ENCODE peak calls at places on chromosomes 3 and 15, in four cellular contexts. P, B, J and T are unnamed samples.

GRCh38 chr3:16150285-16150684 is 24.2 kb upstream of the GALNT15 start:
- DNase-seq in P (no peak), B (no peak), J (no peak), T (no peak)

GRCh38 chr15:67715166-67715565 is 110.1 kb upstream of the SKOR1 start:
- DNase-seq in P (no peak), B (no peak), J (no peak), T (no peak)

GRCh38 chr3:111669926-111670630 is 74.9 kb upstream of the ZBED2 start:
- DNase-seq in P (no peak), B (no peak), J (no peak), T (peak; percentile 51)

GRCh38 chr3:58874248-58874741 is 175.5 kb downstream of the CFAP20DC start:
- DNase-seq in P (no peak), B (no peak), J (no peak), T (no peak)

GRCh38 chr3:151301787-151302186 is 14.8 kb downstream of the GPR87 start:
- DNase-seq in P (no peak), B (no peak), J (no peak), T (peak; percentile 78)

GRCh38 chr3:98561727-98562521 is 30.1 kb downstream of the GPR15 start:
- DNase-seq in P (no peak), B (no peak), J (no peak), T (peak; percentile 49)

GRCh38 chr15:49060710-49061483 is 14.7 kb upstream of the SECISBP2L start:
- DNase-seq in P (no peak), B (no peak), J (no peak), T (peak; percentile 69)

GRCh38 chr15:93239993-93240392 is 151.0 kb upstream of the RGMA start:
- DNase-seq in P (no peak), B (no peak), J (no peak), T (no peak)

GRCh38 chr3:40652072-40652471 is 127.3 kb downstream of the ZNF621 start:
- DNase-seq in P (no peak), B (no peak), J (no peak), T (no peak)

GRCh38 chr15:63250312-63250965 is 27.0 kb upstream of the APH1B start:
- DNase-seq in P (no peak), B (no peak), J (no peak), T (peak; percentile 93)

GRCh38 chr3:134312072-134312872 is 61.6 kb upstream of the RYK start:
- DNase-seq in P (peak; percentile 8), B (no peak), J (peak; percentile 74), T (peak; percentile 52)

GRCh38 chr15:58724471-58724870 is 25.0 kb downstream of the ADAM10 start:
- DNase-seq in P (no peak), B (no peak), J (no peak), T (peak; percentile 81)

GRCh38 chr3:108190346-108190745 is 31.9 kb downstream of the IFT57 start:
- DNase-seq in P (no peak), B (no peak), J (no peak), T (no peak)

GRCh38 chr3:63559884-63560283 is 92.6 kb upstream of the SNTN start:
- DNase-seq in P (no peak), B (no peak), J (no peak), T (no peak)

GRCh38 chr3:56076746-56077145 is 391.5 kb downstream of the ERC2 start:
- DNase-seq in P (no peak), B (no peak), J (no peak), T (no peak)

GRCh38 chr3:179760944-179761343 is 108.1 kb downstream of the USP13 start:
- DNase-seq in P (no peak), B (no peak), J (no peak), T (peak; percentile 93)

GRCh38 chr3:167705840-167706239 is 28.9 kb downstream of the PDCD10 start:
- DNase-seq in P (no peak), B (no peak), J (no peak), T (peak; percentile 80)

GRCh38 chr15:70528270-70528706 is 235.1 kb downstream of the UACA start:
- DNase-seq in P (peak; percentile 43), B (no peak), J (no peak), T (peak; percentile 79)

GRCh38 chr3:24088782-24089181 is 143.7 kb downstream of the NR1D2 start:
- DNase-seq in P (no peak), B (no peak), J (no peak), T (peak; percentile 76)

GRCh38 chr15:45205192-45205591 is 17.4 kb upstream of the SHF start:
- DNase-seq in P (peak; percentile 51), B (no peak), J (no peak), T (peak; percentile 79)

GRCh38 chr3:18761530-18761929 is 336.4 kb upstream of the SATB1 start:
- DNase-seq in P (no peak), B (no peak), J (no peak), T (no peak)

GRCh38 chr3:62604301-62604700 is 231.0 kb upstream of the FEZF2 start:
- DNase-seq in P (no peak), B (no peak), J (no peak), T (peak; percentile 88)

GRCh38 chr3:128996741-128997140 is 2.9 kb upstream of the CFAP92 start:
- DNase-seq in P (no peak), B (no peak), J (no peak), T (no peak)

GRCh38 chr3:46417841-46418611 is 11.0 kb downstream of the CCRL2 start:
- DNase-seq in P (no peak), B (no peak), J (no peak), T (no peak)

GRCh38 chr3:137222736-137223135 is 265.0 kb downstream of the IL20RB start:
- DNase-seq in P (no peak), B (no peak), J (no peak), T (no peak)